ENCODE peak calls at places on chromosomes 6 and 20, in seven cellular contexts. One of them, this sample, is unnamed.
A peak's percentile ranks its signal among the peaks of the same experiment; 100 is the strongest.

GRCh38 chr20:24470782-24471582 is 1.6 kb downstream of the SYNDIG1 start:
- DNase-seq in A549: peak; percentile 20
- DNase-seq in left ventricle myocardium superior: no peak
- DNase-seq in lower leg skin: no peak
- DNase-seq in AG09309: no peak
- DNase-seq in central memory CD8-positive, alpha-beta T cell: no peak
- DNase-seq in Peyer's patch: no peak
- DNase-seq in this sample: no peak

GRCh38 chr6:111057074-111057752 is 30.1 kb upstream of the SLC16A10 start:
- DNase-seq in left ventricle myocardium superior: no peak
- DNase-seq in A549: peak; percentile 59
- DNase-seq in central memory CD8-positive, alpha-beta T cell: no peak
- DNase-seq in lower leg skin: no peak
- DNase-seq in Peyer's patch: no peak
- DNase-seq in AG09309: peak; percentile 16
- DNase-seq in this sample: peak; percentile 83

GRCh38 chr6:130240232-130240631 is 17.5 kb upstream of the SAMD3 start:
- DNase-seq in AG09309: peak; percentile 77
- DNase-seq in A549: no peak
- DNase-seq in left ventricle myocardium superior: no peak
- DNase-seq in Peyer's patch: no peak
- DNase-seq in lower leg skin: no peak
- DNase-seq in central memory CD8-positive, alpha-beta T cell: no peak
- DNase-seq in this sample: no peak

GRCh38 chr6:121274896-121275295 is 59.4 kb downstream of the TBC1D32 start:
- DNase-seq in A549: no peak
- DNase-seq in central memory CD8-positive, alpha-beta T cell: no peak
- DNase-seq in lower leg skin: no peak
- DNase-seq in left ventricle myocardium superior: no peak
- DNase-seq in Peyer's patch: no peak
- DNase-seq in AG09309: no peak
- DNase-seq in this sample: no peak

GRCh38 chr6:11575408-11576033 is 38.0 kb downstream of the TMEM170B start:
- DNase-seq in AG09309: peak; percentile 52
- DNase-seq in left ventricle myocardium superior: peak; percentile 36
- DNase-seq in central memory CD8-positive, alpha-beta T cell: no peak
- DNase-seq in A549: peak; percentile 84
- DNase-seq in lower leg skin: no peak
- DNase-seq in Peyer's patch: peak; percentile 34
- DNase-seq in this sample: peak; percentile 86

GRCh38 chr20:48820649-48820973 is 7.2 kb downstream of the PREX1 start:
- DNase-seq in central memory CD8-positive, alpha-beta T cell: no peak
- DNase-seq in AG09309: no peak
- DNase-seq in lower leg skin: no peak
- DNase-seq in left ventricle myocardium superior: no peak
- DNase-seq in Peyer's patch: no peak
- DNase-seq in A549: no peak
- DNase-seq in this sample: no peak

GRCh38 chr6:54717849-54718455 is 128.6 kb upstream of the FAM83B start:
- DNase-seq in AG09309: no peak
- DNase-seq in central memory CD8-positive, alpha-beta T cell: no peak
- DNase-seq in A549: peak; percentile 48
- DNase-seq in Peyer's patch: peak; percentile 43
- DNase-seq in left ventricle myocardium superior: no peak
- DNase-seq in lower leg skin: peak; percentile 86
- DNase-seq in this sample: peak; percentile 86

GRCh38 chr6:144314003-144314485 is 28.9 kb downstream of the UTRN start:
- DNase-seq in lower leg skin: peak; percentile 91
- DNase-seq in A549: no peak
- DNase-seq in Peyer's patch: no peak
- DNase-seq in central memory CD8-positive, alpha-beta T cell: no peak
- DNase-seq in left ventricle myocardium superior: peak; percentile 74
- DNase-seq in AG09309: no peak
- DNase-seq in this sample: no peak

GRCh38 chr6:145151624-145152023 is 583.7 kb downstream of the EPM2A start:
- DNase-seq in Peyer's patch: no peak
- DNase-seq in AG09309: no peak
- DNase-seq in A549: no peak
- DNase-seq in lower leg skin: no peak
- DNase-seq in central memory CD8-positive, alpha-beta T cell: no peak
- DNase-seq in left ventricle myocardium superior: no peak
- DNase-seq in this sample: no peak

GRCh38 chr6:90155114-90155513 is 141.5 kb downstream of the BACH2 start:
- DNase-seq in A549: no peak
- DNase-seq in left ventricle myocardium superior: no peak
- DNase-seq in Peyer's patch: no peak
- DNase-seq in central memory CD8-positive, alpha-beta T cell: no peak
- DNase-seq in AG09309: no peak
- DNase-seq in lower leg skin: no peak
- DNase-seq in this sample: no peak

GRCh38 chr6:32370510-32370909 is 1.2 kb downstream of the TSBP1 start:
- DNase-seq in central memory CD8-positive, alpha-beta T cell: no peak
- DNase-seq in Peyer's patch: no peak
- DNase-seq in left ventricle myocardium superior: no peak
- DNase-seq in AG09309: no peak
- DNase-seq in lower leg skin: no peak
- DNase-seq in A549: no peak
- DNase-seq in this sample: no peak

GRCh38 chr6:134676307-134677281 is 273.3 kb downstream of the ALDH8A1 start:
- DNase-seq in AG09309: no peak
- DNase-seq in lower leg skin: no peak
- DNase-seq in left ventricle myocardium superior: no peak
- DNase-seq in A549: no peak
- DNase-seq in central memory CD8-positive, alpha-beta T cell: no peak
- DNase-seq in Peyer's patch: no peak
- DNase-seq in this sample: no peak

GRCh38 chr6:160733045-160733646 is 31.1 kb downstream of the PLG start:
- DNase-seq in AG09309: peak; percentile 23
- DNase-seq in lower leg skin: no peak
- DNase-seq in left ventricle myocardium superior: no peak
- DNase-seq in A549: peak; percentile 47
- DNase-seq in central memory CD8-positive, alpha-beta T cell: no peak
- DNase-seq in Peyer's patch: no peak
- DNase-seq in this sample: peak; percentile 87

GRCh38 chr6:119653329-119653728 is 303.8 kb upstream of the MAN1A1 start:
- DNase-seq in left ventricle myocardium superior: no peak
- DNase-seq in AG09309: no peak
- DNase-seq in central memory CD8-positive, alpha-beta T cell: no peak
- DNase-seq in Peyer's patch: no peak
- DNase-seq in A549: no peak
- DNase-seq in lower leg skin: no peak
- DNase-seq in this sample: no peak

GRCh38 chr20:37388831-37389230 is 42.9 kb downstream of the SRC start:
- DNase-seq in central memory CD8-positive, alpha-beta T cell: no peak
- DNase-seq in lower leg skin: no peak
- DNase-seq in Peyer's patch: no peak
- DNase-seq in left ventricle myocardium superior: peak; percentile 17
- DNase-seq in AG09309: no peak
- DNase-seq in A549: peak; percentile 18
- DNase-seq in this sample: no peak

GRCh38 chr6:8743146-8743745 is 307.9 kb upstream of the SLC35B3 start:
- DNase-seq in central memory CD8-positive, alpha-beta T cell: no peak
- DNase-seq in lower leg skin: no peak
- DNase-seq in AG09309: no peak
- DNase-seq in Peyer's patch: no peak
- DNase-seq in left ventricle myocardium superior: no peak
- DNase-seq in A549: peak; percentile 2
- DNase-seq in this sample: no peak

GRCh38 chr6:6897140-6897539 is 210.6 kb upstream of the RREB1 start:
- DNase-seq in left ventricle myocardium superior: no peak
- DNase-seq in Peyer's patch: no peak
- DNase-seq in lower leg skin: peak; percentile 13
- DNase-seq in central memory CD8-positive, alpha-beta T cell: no peak
- DNase-seq in A549: no peak
- DNase-seq in AG09309: no peak
- DNase-seq in this sample: no peak

GRCh38 chr6:16725145-16725864 is 36.0 kb downstream of the ATXN1 start:
- DNase-seq in left ventricle myocardium superior: no peak
- DNase-seq in central memory CD8-positive, alpha-beta T cell: no peak
- DNase-seq in lower leg skin: no peak
- DNase-seq in AG09309: peak; percentile 59
- DNase-seq in A549: no peak
- DNase-seq in Peyer's patch: no peak
- DNase-seq in this sample: no peak

GRCh38 chr6:95847061-95847460 is 168.7 kb upstream of the FUT9 start:
- DNase-seq in Peyer's patch: no peak
- DNase-seq in left ventricle myocardium superior: no peak
- DNase-seq in lower leg skin: no peak
- DNase-seq in A549: no peak
- DNase-seq in AG09309: no peak
- DNase-seq in central memory CD8-positive, alpha-beta T cell: no peak
- DNase-seq in this sample: no peak

GRCh38 chr6:49553353-49553752 is 2.9 kb downstream of the C6orf141 start:
- DNase-seq in lower leg skin: no peak
- DNase-seq in central memory CD8-positive, alpha-beta T cell: no peak
- DNase-seq in A549: peak; percentile 17
- DNase-seq in left ventricle myocardium superior: no peak
- DNase-seq in Peyer's patch: no peak
- DNase-seq in AG09309: no peak
- DNase-seq in this sample: no peak

GRCh38 chr6:120671519-120671918 is 662.8 kb downstream of the TBC1D32 start:
- DNase-seq in left ventricle myocardium superior: no peak
- DNase-seq in central memory CD8-positive, alpha-beta T cell: no peak
- DNase-seq in AG09309: no peak
- DNase-seq in lower leg skin: no peak
- DNase-seq in A549: peak; percentile 4
- DNase-seq in Peyer's patch: no peak
- DNase-seq in this sample: no peak

GRCh38 chr20:37020636-37021035 is 69.1 kb upstream of the SAMHD1 start:
- DNase-seq in lower leg skin: no peak
- DNase-seq in AG09309: no peak
- DNase-seq in left ventricle myocardium superior: no peak
- DNase-seq in central memory CD8-positive, alpha-beta T cell: no peak
- DNase-seq in Peyer's patch: no peak
- DNase-seq in A549: no peak
- DNase-seq in this sample: no peak

GRCh38 chr20:2578430-2579192 is 42.2 kb downstream of the TMC2 start:
- DNase-seq in lower leg skin: no peak
- DNase-seq in central memory CD8-positive, alpha-beta T cell: no peak
- DNase-seq in Peyer's patch: no peak
- DNase-seq in AG09309: no peak
- DNase-seq in left ventricle myocardium superior: no peak
- DNase-seq in A549: no peak
- DNase-seq in this sample: peak; percentile 44

GRCh38 chr20:2820896-2821869 is 5.0 kb downstream of the TMEM239 start:
- DNase-seq in left ventricle myocardium superior: no peak
- DNase-seq in central memory CD8-positive, alpha-beta T cell: no peak
- DNase-seq in AG09309: no peak
- DNase-seq in Peyer's patch: no peak
- DNase-seq in A549: no peak
- DNase-seq in lower leg skin: peak; percentile 78
- DNase-seq in this sample: no peak

GRCh38 chr6:3699231-3699630 is 52.3 kb downstream of the PXDC1 start:
- DNase-seq in left ventricle myocardium superior: no peak
- DNase-seq in Peyer's patch: no peak
- DNase-seq in A549: no peak
- DNase-seq in lower leg skin: no peak
- DNase-seq in central memory CD8-positive, alpha-beta T cell: no peak
- DNase-seq in AG09309: no peak
- DNase-seq in this sample: no peak

GRCh38 chr6:105319331-105319730 is 83.6 kb downstream of the PREP start:
- DNase-seq in A549: no peak
- DNase-seq in AG09309: no peak
- DNase-seq in central memory CD8-positive, alpha-beta T cell: no peak
- DNase-seq in Peyer's patch: no peak
- DNase-seq in lower leg skin: no peak
- DNase-seq in left ventricle myocardium superior: no peak
- DNase-seq in this sample: no peak

GRCh38 chr20:45611054-45611453 is 18.5 kb upstream of the WFDC10A start:
- DNase-seq in AG09309: peak; percentile 81
- DNase-seq in A549: no peak
- DNase-seq in lower leg skin: no peak
- DNase-seq in central memory CD8-positive, alpha-beta T cell: no peak
- DNase-seq in Peyer's patch: no peak
- DNase-seq in left ventricle myocardium superior: no peak
- DNase-seq in this sample: no peak

GRCh38 chr6:19804362-19805145 is 32.6 kb upstream of the ID4 start:
- DNase-seq in central memory CD8-positive, alpha-beta T cell: no peak
- DNase-seq in Peyer's patch: peak; percentile 31
- DNase-seq in left ventricle myocardium superior: peak; percentile 98
- DNase-seq in lower leg skin: peak; percentile 99
- DNase-seq in A549: peak; percentile 92
- DNase-seq in AG09309: peak; percentile 90
- DNase-seq in this sample: no peak

GRCh38 chr6:7085911-7086310 is 21.9 kb upstream of the RREB1 start:
- DNase-seq in central memory CD8-positive, alpha-beta T cell: no peak
- DNase-seq in lower leg skin: peak; percentile 87
- DNase-seq in left ventricle myocardium superior: peak; percentile 52
- DNase-seq in A549: no peak
- DNase-seq in AG09309: no peak
- DNase-seq in Peyer's patch: no peak
- DNase-seq in this sample: no peak

GRCh38 chr6:14540276-14540675 is 422.7 kb downstream of the CD83 start:
- DNase-seq in AG09309: no peak
- DNase-seq in A549: no peak
- DNase-seq in left ventricle myocardium superior: peak; percentile 64
- DNase-seq in central memory CD8-positive, alpha-beta T cell: no peak
- DNase-seq in lower leg skin: no peak
- DNase-seq in Peyer's patch: no peak
- DNase-seq in this sample: no peak

GRCh38 chr6:111230351-111231077 is 143.2 kb downstream of the SLC16A10 start:
- DNase-seq in A549: no peak
- DNase-seq in AG09309: peak; percentile 63
- DNase-seq in left ventricle myocardium superior: no peak
- DNase-seq in lower leg skin: no peak
- DNase-seq in central memory CD8-positive, alpha-beta T cell: no peak
- DNase-seq in Peyer's patch: no peak
- DNase-seq in this sample: no peak

GRCh38 chr20:17343091-17343490 is 116.3 kb downstream of the PCSK2 start:
- DNase-seq in Peyer's patch: no peak
- DNase-seq in central memory CD8-positive, alpha-beta T cell: no peak
- DNase-seq in lower leg skin: no peak
- DNase-seq in A549: no peak
- DNase-seq in AG09309: no peak
- DNase-seq in left ventricle myocardium superior: no peak
- DNase-seq in this sample: no peak

GRCh38 chr20:31859266-31859997 is 10.9 kb downstream of the DUSP15 start:
- DNase-seq in AG09309: no peak
- DNase-seq in A549: no peak
- DNase-seq in Peyer's patch: no peak
- DNase-seq in central memory CD8-positive, alpha-beta T cell: no peak
- DNase-seq in left ventricle myocardium superior: peak; percentile 17
- DNase-seq in lower leg skin: no peak
- DNase-seq in this sample: no peak

GRCh38 chr20:51725584-51726176 is 42.5 kb downstream of the ATP9A start:
- DNase-seq in A549: no peak
- DNase-seq in Peyer's patch: no peak
- DNase-seq in lower leg skin: no peak
- DNase-seq in AG09309: no peak
- DNase-seq in left ventricle myocardium superior: no peak
- DNase-seq in central memory CD8-positive, alpha-beta T cell: no peak
- DNase-seq in this sample: peak; percentile 27

GRCh38 chr6:149170564-149171452 is 146.7 kb upstream of the TAB2 start:
- DNase-seq in Peyer's patch: no peak
- DNase-seq in A549: no peak
- DNase-seq in central memory CD8-positive, alpha-beta T cell: no peak
- DNase-seq in AG09309: no peak
- DNase-seq in lower leg skin: no peak
- DNase-seq in left ventricle myocardium superior: peak; percentile 42
- DNase-seq in this sample: no peak

GRCh38 chr20:23629017-23629541 is 8.7 kb downstream of the CST3 start:
- DNase-seq in AG09309: no peak
- DNase-seq in lower leg skin: no peak
- DNase-seq in central memory CD8-positive, alpha-beta T cell: no peak
- DNase-seq in Peyer's patch: no peak
- DNase-seq in left ventricle myocardium superior: no peak
- DNase-seq in A549: peak; percentile 83
- DNase-seq in this sample: no peak

GRCh38 chr6:15477746-15478145 is 185.1 kb downstream of the DTNBP1 start:
- DNase-seq in AG09309: no peak
- DNase-seq in lower leg skin: no peak
- DNase-seq in central memory CD8-positive, alpha-beta T cell: no peak
- DNase-seq in left ventricle myocardium superior: no peak
- DNase-seq in Peyer's patch: no peak
- DNase-seq in A549: no peak
- DNase-seq in this sample: no peak